ENCODE peak calls at places on chromosomes 2 and 18, in four cellular contexts. One of them, this sample, is unnamed. For H3K4me1, the result is how much of the 10 kb centered on the place peaks cover.

GRCh38 chr2:237858294-237859081 is 935 bp upstream of the RAMP1 start:
- DNase-seq in heart left ventricle: peak
- DNase-seq in A549: peak
- DNase-seq in tibial nerve: peak
- DNase-seq in this sample: no peak

GRCh38 chr2:206984206-206984605 is 44.9 kb downstream of the CPO start:
- DNase-seq in heart left ventricle: no peak
- DNase-seq in A549: no peak
- DNase-seq in tibial nerve: no peak
- DNase-seq in this sample: no peak

GRCh38 chr2:216862628-216863027 is 2.8 kb upstream of the TNP1 start:
- DNase-seq in heart left ventricle: no peak
- DNase-seq in A549: peak
- DNase-seq in tibial nerve: no peak
- DNase-seq in this sample: no peak

GRCh38 chr2:44941551-44942234 is at the start of gene SIX3:
- DNase-seq in heart left ventricle: no peak
- DNase-seq in A549: peak
- DNase-seq in tibial nerve: no peak
- DNase-seq in this sample: no peak

GRCh38 chr2:37343537-37344434 is 644 bp upstream of the QPCT start:
- DNase-seq in heart left ventricle: no peak
- DNase-seq in A549: peak
- DNase-seq in tibial nerve: no peak
- DNase-seq in this sample: no peak

GRCh38 chr2:224416656-224417360 is 14.9 kb upstream of the FAM124B start:
- DNase-seq in heart left ventricle: no peak
- DNase-seq in A549: no peak
- DNase-seq in tibial nerve: no peak
- DNase-seq in this sample: no peak

GRCh38 chr2:103159018-103159417 is 397.2 kb downstream of the TMEM182 start:
- DNase-seq in heart left ventricle: no peak
- DNase-seq in A549: no peak
- DNase-seq in tibial nerve: no peak
- DNase-seq in this sample: no peak

GRCh38 chr18:3596324-3597158 is 146.6 kb downstream of the TGIF1 start:
- DNase-seq in heart left ventricle: peak
- DNase-seq in A549: peak
- DNase-seq in tibial nerve: peak
- DNase-seq in this sample: no peak

GRCh38 chr2:26528186-26528585 is 50.3 kb upstream of the OTOF start:
- DNase-seq in heart left ventricle: no peak
- DNase-seq in A549: no peak
- DNase-seq in tibial nerve: no peak
- DNase-seq in this sample: no peak

GRCh38 chr2:219713110-219713509 is 85.7 kb downstream of the SLC4A3 start:
- DNase-seq in heart left ventricle: no peak
- DNase-seq in A549: peak
- DNase-seq in tibial nerve: no peak
- DNase-seq in this sample: no peak

GRCh38 chr2:235580401-235581157 is 86.7 kb downstream of the AGAP1 start:
- DNase-seq in heart left ventricle: no peak
- DNase-seq in A549: no peak
- DNase-seq in tibial nerve: no peak
- DNase-seq in this sample: no peak

GRCh38 chr18:64090876-64091275 is 58.0 kb downstream of the LINC00305 start:
- DNase-seq in heart left ventricle: no peak
- DNase-seq in A549: no peak
- DNase-seq in tibial nerve: no peak
- DNase-seq in this sample: no peak

GRCh38 chr2:207747653-207748560 is 21.8 kb downstream of the FZD5 start:
- DNase-seq in heart left ventricle: no peak
- DNase-seq in A549: peak
- DNase-seq in tibial nerve: no peak
- DNase-seq in this sample: no peak

GRCh38 chr18:80196528-80197320 is 50.6 kb downstream of the PARD6G start:
- DNase-seq in heart left ventricle: no peak
- DNase-seq in A549: no peak
- DNase-seq in tibial nerve: no peak
- DNase-seq in this sample: no peak

GRCh38 chr2:234981197-234982095 is 29.6 kb downstream of the SH3BP4 start:
- DNase-seq in heart left ventricle: peak
- DNase-seq in A549: peak
- DNase-seq in tibial nerve: peak
- DNase-seq in this sample: peak

GRCh38 chr2:67182884-67183283 is 214.2 kb upstream of the ETAA1 start:
- DNase-seq in heart left ventricle: no peak
- DNase-seq in A549: no peak
- DNase-seq in tibial nerve: no peak
- DNase-seq in this sample: no peak

GRCh38 chr18:27064673-27065072 is 120.4 kb downstream of the CHST9 start:
- DNase-seq in heart left ventricle: no peak
- DNase-seq in A549: no peak
- DNase-seq in tibial nerve: no peak
- DNase-seq in this sample: no peak

GRCh38 chr2:224039080-224039769 is at the start of gene SERPINE2:
- DNase-seq in heart left ventricle: peak
- DNase-seq in A549: peak
- DNase-seq in tibial nerve: no peak
- DNase-seq in this sample: no peak

GRCh38 chr18:59900222-59901128 is 679 bp downstream of the PMAIP1 start:
- DNase-seq in heart left ventricle: no peak
- DNase-seq in A549: peak
- DNase-seq in tibial nerve: no peak
- DNase-seq in this sample: no peak

GRCh38 chr2:113202305-113203216 is 28.8 kb downstream of the PSD4 start:
- DNase-seq in heart left ventricle: no peak
- DNase-seq in A549: no peak
- DNase-seq in tibial nerve: no peak
- DNase-seq in this sample: no peak
- H3K27ac ChIP-seq in heart left ventricle: no peak
- H3K27ac ChIP-seq in A549: peak
- H3K27ac ChIP-seq in tibial nerve: peak
- H3K27ac ChIP-seq in this sample: no peak

GRCh38 chr2:43490387-43490786 is 105.5 kb downstream of the THADA start:
- DNase-seq in heart left ventricle: no peak
- DNase-seq in A549: no peak
- DNase-seq in tibial nerve: no peak
- DNase-seq in this sample: no peak

GRCh38 chr2:43484323-43484930 is 111.4 kb downstream of the THADA start:
- DNase-seq in heart left ventricle: no peak
- DNase-seq in A549: peak
- DNase-seq in tibial nerve: no peak
- DNase-seq in this sample: no peak

GRCh38 chr2:43482974-43483373 is 112.9 kb downstream of the THADA start:
- DNase-seq in heart left ventricle: no peak
- DNase-seq in A549: peak
- DNase-seq in tibial nerve: no peak
- DNase-seq in this sample: no peak

GRCh38 chr2:43488737-43489136 is 107.1 kb downstream of the THADA start:
- DNase-seq in heart left ventricle: no peak
- DNase-seq in A549: no peak
- DNase-seq in tibial nerve: no peak
- DNase-seq in this sample: no peak

GRCh38 chr2:43486604-43487003 is 109.2 kb downstream of the THADA start:
- DNase-seq in heart left ventricle: no peak
- DNase-seq in A549: no peak
- DNase-seq in tibial nerve: no peak
- DNase-seq in this sample: no peak
- TF ChIP-seq POLR2A in heart left ventricle: no peak
- TF ChIP-seq POLR2A in A549: no peak
- TF ChIP-seq POLR2A in tibial nerve: no peak
- TF ChIP-seq POLR2A in this sample: no peak

GRCh38 chr18:55236150-55236931 is 277.1 kb upstream of the CCDC68 start:
- DNase-seq in heart left ventricle: no peak
- DNase-seq in A549: no peak
- DNase-seq in tibial nerve: no peak
- DNase-seq in this sample: no peak
- H3K4me1 ChIP-seq in heart left ventricle: under half
- H3K4me1 ChIP-seq in A549: under half
- H3K4me1 ChIP-seq in tibial nerve: under half
- H3K4me1 ChIP-seq in this sample: under half

DNA sequence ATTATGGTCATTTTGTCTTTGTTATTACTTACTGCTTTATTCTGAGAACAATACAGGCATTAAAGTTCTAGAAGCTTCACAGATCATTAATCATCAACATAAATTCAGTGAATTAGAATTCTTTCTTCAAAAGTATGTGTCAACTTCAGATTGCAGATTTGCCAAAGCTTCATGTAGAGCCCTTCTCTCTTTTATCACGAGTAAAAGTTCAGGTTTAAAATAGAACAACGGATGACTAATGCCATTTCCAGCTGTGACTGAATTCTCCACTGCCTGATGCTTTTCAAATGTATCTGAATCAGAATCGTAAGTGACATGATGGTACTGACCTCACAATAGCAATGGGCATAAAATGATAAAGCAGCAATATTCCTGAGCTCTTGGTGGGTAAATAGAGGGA is 116.0 kb downstream of the ABCA12 start:
- DNase-seq in heart left ventricle: no peak
- DNase-seq in A549: no peak
- DNase-seq in tibial nerve: no peak
- DNase-seq in this sample: no peak
- H3K27ac ChIP-seq in heart left ventricle: no peak
- H3K27ac ChIP-seq in A549: no peak
- H3K27ac ChIP-seq in tibial nerve: no peak
- H3K27ac ChIP-seq in this sample: no peak

GRCh38 chr2:10303634-10304378 is 1.1 kb downstream of the HPCAL1 start:
- DNase-seq in heart left ventricle: peak
- DNase-seq in A549: peak
- DNase-seq in tibial nerve: no peak
- DNase-seq in this sample: no peak
- TF ChIP-seq POLR2A in heart left ventricle: no peak
- TF ChIP-seq POLR2A in A549: no peak
- TF ChIP-seq POLR2A in tibial nerve: no peak
- TF ChIP-seq POLR2A in this sample: no peak

DNA sequence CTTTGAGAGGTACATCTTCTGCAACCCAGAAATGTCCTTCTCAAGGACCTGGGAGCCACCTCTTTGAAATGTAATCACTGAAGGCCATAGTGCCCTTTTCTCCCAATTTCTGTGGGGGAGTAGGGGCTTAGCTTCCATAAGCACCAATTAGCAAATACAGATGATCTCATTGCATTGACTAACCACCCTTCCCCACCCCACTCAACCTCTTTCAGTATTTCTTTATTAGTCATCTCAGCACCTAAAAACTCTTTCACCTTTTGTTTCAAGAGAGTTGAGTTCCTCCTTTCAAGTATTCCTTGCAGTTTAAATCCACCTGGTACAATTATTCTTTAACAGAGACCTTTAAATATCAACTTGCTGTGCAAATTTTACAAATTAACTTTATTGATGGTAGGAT is 1011.8 kb upstream of the CDH2 start:
- DNase-seq in heart left ventricle: no peak
- DNase-seq in A549: no peak
- DNase-seq in tibial nerve: no peak
- DNase-seq in this sample: no peak
- H3K4me1 ChIP-seq in heart left ventricle: under half
- H3K4me1 ChIP-seq in A549: under half
- H3K4me1 ChIP-seq in tibial nerve: under half
- H3K4me1 ChIP-seq in this sample: under half

DNA sequence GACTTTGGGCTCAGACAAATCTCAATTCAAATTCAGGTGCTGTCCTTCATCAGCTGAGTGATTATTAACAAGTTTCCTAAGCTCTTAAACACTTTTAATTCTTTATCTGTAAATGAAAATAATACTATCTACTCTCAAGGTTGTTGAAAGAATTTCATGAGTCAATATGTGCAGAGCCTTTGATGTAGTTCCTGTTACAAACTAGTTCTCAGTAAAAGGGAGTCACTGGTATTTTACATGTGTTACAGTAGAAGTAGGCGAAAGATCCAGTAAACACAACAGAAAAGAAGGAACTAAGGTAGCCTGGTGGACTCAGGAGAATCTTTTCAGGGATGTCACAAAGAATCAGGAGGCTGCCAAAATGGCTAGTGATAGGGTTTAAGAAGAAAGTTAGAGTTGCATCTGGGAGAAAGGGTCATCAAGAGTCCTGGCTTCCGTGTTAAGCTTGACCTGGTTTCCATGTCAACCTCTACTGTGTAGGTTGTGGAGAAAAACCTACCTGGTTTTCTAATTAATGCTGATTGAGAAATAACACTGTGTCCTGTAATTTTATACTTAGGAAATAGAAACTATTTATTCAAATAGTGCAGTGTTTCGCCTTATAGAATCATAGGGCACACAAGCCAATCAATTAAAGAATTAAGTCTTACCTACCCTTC is 58.3 kb upstream of the TRIB2 start:
- DNase-seq in heart left ventricle: no peak
- DNase-seq in A549: no peak
- DNase-seq in tibial nerve: no peak
- DNase-seq in this sample: no peak
- H3K27ac ChIP-seq in heart left ventricle: no peak
- H3K27ac ChIP-seq in A549: no peak
- H3K27ac ChIP-seq in tibial nerve: no peak
- H3K27ac ChIP-seq in this sample: no peak

GRCh38 chr2:101124684-101125366 is 26.4 kb downstream of the TBC1D8 start:
- DNase-seq in heart left ventricle: no peak
- DNase-seq in A549: peak
- DNase-seq in tibial nerve: peak
- DNase-seq in this sample: no peak
- TF ChIP-seq POLR2A in heart left ventricle: peak
- TF ChIP-seq POLR2A in A549: no peak
- TF ChIP-seq POLR2A in tibial nerve: no peak
- TF ChIP-seq POLR2A in this sample: no peak

GRCh38 chr2:134738150-134738865 is 19.5 kb upstream of the TMEM163 start:
- DNase-seq in heart left ventricle: no peak
- DNase-seq in A549: no peak
- DNase-seq in tibial nerve: no peak
- DNase-seq in this sample: no peak

GRCh38 chr2:134737671-134738070 is 18.9 kb upstream of the TMEM163 start:
- DNase-seq in heart left ventricle: no peak
- DNase-seq in A549: no peak
- DNase-seq in tibial nerve: no peak
- DNase-seq in this sample: no peak

GRCh38 chr2:134739879-134740301 is 21.1 kb upstream of the TMEM163 start:
- DNase-seq in heart left ventricle: no peak
- DNase-seq in A549: no peak
- DNase-seq in tibial nerve: no peak
- DNase-seq in this sample: no peak

GRCh38 chr2:134736167-134736885 is 17.5 kb upstream of the TMEM163 start:
- DNase-seq in heart left ventricle: no peak
- DNase-seq in A549: no peak
- DNase-seq in tibial nerve: no peak
- DNase-seq in this sample: no peak

GRCh38 chr2:134739261-134739878 is 20.6 kb upstream of the TMEM163 start:
- DNase-seq in heart left ventricle: no peak
- DNase-seq in A549: no peak
- DNase-seq in tibial nerve: no peak
- DNase-seq in this sample: no peak
- H3K4me1 ChIP-seq in heart left ventricle: under half
- H3K4me1 ChIP-seq in A549: under half
- H3K4me1 ChIP-seq in tibial nerve: under half
- H3K4me1 ChIP-seq in this sample: under half